ENCODE peak calls at places on chromosome 21, in six cellular contexts. One of them, this sample, is unnamed.

GRCh38 chr21:15151385-15152103 is 86.7 kb upstream of the NRIP1 start:
- DNase-seq in K562: no peak
- DNase-seq in GM23338: no peak
- DNase-seq in endothelial cell of umbilical vein: no peak
- DNase-seq in PC-3: no peak
- DNase-seq in HCT116: no peak
- DNase-seq in this sample: no peak

GRCh38 chr21:32917392-32918135 is 108.2 kb upstream of the OLIG2 start:
- DNase-seq in K562: no peak
- DNase-seq in GM23338: no peak
- DNase-seq in endothelial cell of umbilical vein: no peak
- DNase-seq in PC-3: no peak
- DNase-seq in HCT116: no peak
- DNase-seq in this sample: no peak

GRCh38 chr21:25717491-25718139 is 17.1 kb downstream of the ATP5PF start:
- DNase-seq in K562: peak
- DNase-seq in GM23338: peak
- DNase-seq in endothelial cell of umbilical vein: peak
- DNase-seq in PC-3: peak
- DNase-seq in HCT116: no peak
- DNase-seq in this sample: peak

GRCh38 chr21:42833439-42833815 is 45.9 kb downstream of the WDR4 start:
- DNase-seq in K562: peak
- DNase-seq in GM23338: peak
- DNase-seq in endothelial cell of umbilical vein: no peak
- DNase-seq in PC-3: peak
- DNase-seq in HCT116: peak
- DNase-seq in this sample: no peak

GRCh38 chr21:43191521-43191920 is 22.7 kb downstream of the CRYAA start:
- DNase-seq in K562: no peak
- DNase-seq in GM23338: no peak
- DNase-seq in endothelial cell of umbilical vein: no peak
- DNase-seq in PC-3: no peak
- DNase-seq in HCT116: no peak
- DNase-seq in this sample: no peak

GRCh38 chr21:14918542-14918941 is 146.3 kb downstream of the NRIP1 start:
- DNase-seq in K562: no peak
- DNase-seq in GM23338: no peak
- DNase-seq in endothelial cell of umbilical vein: no peak
- DNase-seq in PC-3: no peak
- DNase-seq in HCT116: no peak
- DNase-seq in this sample: no peak

GRCh38 chr21:30072496-30072895 is 94.1 kb downstream of the CLDN17 start:
- DNase-seq in K562: no peak
- DNase-seq in GM23338: peak
- DNase-seq in endothelial cell of umbilical vein: no peak
- DNase-seq in PC-3: peak
- DNase-seq in HCT116: no peak
- DNase-seq in this sample: no peak

GRCh38 chr21:41962425-41962966 is 8.7 kb upstream of the C2CD2 start:
- DNase-seq in K562: no peak
- DNase-seq in GM23338: no peak
- DNase-seq in endothelial cell of umbilical vein: no peak
- DNase-seq in PC-3: no peak
- DNase-seq in HCT116: no peak
- DNase-seq in this sample: no peak

GRCh38 chr21:33412832-33413519 is 9.8 kb downstream of the IFNGR2 start:
- DNase-seq in K562: no peak
- DNase-seq in GM23338: peak
- DNase-seq in endothelial cell of umbilical vein: no peak
- DNase-seq in PC-3: no peak
- DNase-seq in HCT116: no peak
- DNase-seq in this sample: no peak

GRCh38 chr21:41825881-41826280 is 53.3 kb downstream of the PRDM15 start:
- DNase-seq in K562: no peak
- DNase-seq in GM23338: no peak
- DNase-seq in endothelial cell of umbilical vein: no peak
- DNase-seq in PC-3: no peak
- DNase-seq in HCT116: no peak
- DNase-seq in this sample: no peak

GRCh38 chr21:41961282-41961701 is 7.5 kb upstream of the C2CD2 start:
- DNase-seq in K562: no peak
- DNase-seq in GM23338: no peak
- DNase-seq in endothelial cell of umbilical vein: peak
- DNase-seq in PC-3: peak
- DNase-seq in HCT116: no peak
- DNase-seq in this sample: peak

GRCh38 chr21:33278736-33279135 is 12.6 kb downstream of the IL10RB start:
- DNase-seq in K562: no peak
- DNase-seq in GM23338: no peak
- DNase-seq in endothelial cell of umbilical vein: no peak
- DNase-seq in PC-3: no peak
- DNase-seq in HCT116: no peak
- DNase-seq in this sample: peak

GRCh38 chr21:8992731-8993174 is 1528.6 kb upstream of the TPTE start:
- DNase-seq in K562: peak
- DNase-seq in GM23338: peak
- DNase-seq in endothelial cell of umbilical vein: peak
- DNase-seq in PC-3: peak
- DNase-seq in HCT116: no peak
- DNase-seq in this sample: peak

GRCh38 chr21:28826569-28826968 is 166.1 kb downstream of the LTN1 start:
- DNase-seq in K562: no peak
- DNase-seq in GM23338: no peak
- DNase-seq in endothelial cell of umbilical vein: no peak
- DNase-seq in PC-3: no peak
- DNase-seq in HCT116: no peak
- DNase-seq in this sample: no peak

DNA sequence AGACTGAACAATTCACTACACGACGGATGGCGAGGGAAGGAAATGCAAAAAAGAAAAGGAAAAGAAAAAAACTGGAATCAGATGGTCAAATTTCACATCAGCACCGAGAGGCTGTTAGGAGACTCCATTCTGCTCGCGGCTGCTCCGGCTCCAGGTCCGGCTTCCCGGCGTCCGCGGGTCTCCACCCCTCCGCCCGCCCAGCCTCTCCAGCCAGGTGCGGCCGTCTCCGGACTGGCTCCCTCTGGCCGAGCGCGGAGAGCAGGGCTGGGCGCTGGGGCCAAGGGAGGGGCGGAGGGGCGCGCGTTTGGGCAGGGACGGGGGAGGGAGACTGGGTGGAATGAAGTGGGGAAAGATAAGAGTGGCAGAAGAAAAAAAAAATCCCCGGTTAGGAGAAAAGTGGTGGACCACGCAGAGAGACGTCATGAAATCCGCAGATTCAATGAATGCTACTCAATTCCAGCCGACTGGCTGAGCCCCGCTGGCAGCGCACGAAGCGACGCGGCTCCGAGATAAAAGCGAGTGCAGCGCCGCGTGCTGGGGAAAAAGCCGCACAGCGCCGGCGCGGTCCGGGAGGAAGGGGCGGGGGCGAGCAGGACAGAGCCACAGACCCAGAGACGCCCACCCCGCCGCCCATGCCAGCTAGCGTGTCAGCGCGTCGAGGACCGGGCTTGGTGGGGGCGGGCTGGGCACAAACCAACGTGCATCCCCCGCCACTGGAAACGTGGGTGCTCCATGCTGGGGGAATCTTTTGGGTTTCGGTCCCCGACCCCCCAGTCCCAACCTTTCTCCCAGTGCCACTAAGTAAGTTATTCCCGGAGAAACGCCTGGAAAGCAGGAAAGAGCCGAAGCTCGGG is at the start of gene KCNJ6:
- DNase-seq in K562: peak
- DNase-seq in GM23338: peak
- DNase-seq in endothelial cell of umbilical vein: peak
- DNase-seq in PC-3: no peak
- DNase-seq in HCT116: no peak
- DNase-seq in this sample: peak
- TF ChIP-seq EZH2 in K562: no peak
- TF ChIP-seq EZH2 in GM23338: no peak
- TF ChIP-seq EZH2 in endothelial cell of umbilical vein: peak
- TF ChIP-seq EZH2 in PC-3: peak
- TF ChIP-seq EZH2 in HCT116: no peak
- TF ChIP-seq EZH2 in this sample: no peak

DNA sequence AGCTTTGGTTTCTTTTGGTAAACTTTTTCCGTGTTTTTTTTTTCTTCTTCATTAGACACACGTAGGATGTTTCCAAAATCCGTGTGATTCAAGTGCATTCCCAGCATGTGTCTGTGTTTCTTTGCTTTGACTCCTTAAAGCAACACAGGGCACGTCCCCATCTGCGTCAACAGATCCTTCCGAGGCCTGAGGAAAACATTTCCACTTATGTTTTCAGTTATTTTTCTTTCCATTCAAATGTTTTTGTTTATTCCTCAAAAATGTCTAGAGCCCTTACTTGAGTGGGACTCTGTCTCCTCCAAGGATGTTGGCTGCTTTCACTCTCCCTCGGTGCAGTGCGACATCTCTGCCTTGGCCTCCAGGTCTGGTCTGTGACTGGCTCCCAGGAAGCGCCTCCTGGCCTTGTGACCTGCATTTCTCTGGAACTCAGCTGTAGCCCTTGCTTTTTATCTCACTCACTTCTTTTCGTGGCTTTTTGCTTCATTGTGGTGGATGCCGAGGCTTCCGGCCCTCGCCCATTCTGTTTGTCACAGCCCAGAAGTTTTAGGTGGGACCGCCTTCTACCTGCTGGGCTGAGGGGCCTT is 31.3 kb upstream of the SLC19A1 start:
- DNase-seq in K562: no peak
- DNase-seq in GM23338: no peak
- DNase-seq in endothelial cell of umbilical vein: peak
- DNase-seq in PC-3: no peak
- DNase-seq in HCT116: no peak
- DNase-seq in this sample: no peak
- TF ChIP-seq EZH2 in K562: no peak
- TF ChIP-seq EZH2 in GM23338: no peak
- TF ChIP-seq EZH2 in endothelial cell of umbilical vein: no peak
- TF ChIP-seq EZH2 in PC-3: no peak
- TF ChIP-seq EZH2 in HCT116: no peak
- TF ChIP-seq EZH2 in this sample: no peak

DNA sequence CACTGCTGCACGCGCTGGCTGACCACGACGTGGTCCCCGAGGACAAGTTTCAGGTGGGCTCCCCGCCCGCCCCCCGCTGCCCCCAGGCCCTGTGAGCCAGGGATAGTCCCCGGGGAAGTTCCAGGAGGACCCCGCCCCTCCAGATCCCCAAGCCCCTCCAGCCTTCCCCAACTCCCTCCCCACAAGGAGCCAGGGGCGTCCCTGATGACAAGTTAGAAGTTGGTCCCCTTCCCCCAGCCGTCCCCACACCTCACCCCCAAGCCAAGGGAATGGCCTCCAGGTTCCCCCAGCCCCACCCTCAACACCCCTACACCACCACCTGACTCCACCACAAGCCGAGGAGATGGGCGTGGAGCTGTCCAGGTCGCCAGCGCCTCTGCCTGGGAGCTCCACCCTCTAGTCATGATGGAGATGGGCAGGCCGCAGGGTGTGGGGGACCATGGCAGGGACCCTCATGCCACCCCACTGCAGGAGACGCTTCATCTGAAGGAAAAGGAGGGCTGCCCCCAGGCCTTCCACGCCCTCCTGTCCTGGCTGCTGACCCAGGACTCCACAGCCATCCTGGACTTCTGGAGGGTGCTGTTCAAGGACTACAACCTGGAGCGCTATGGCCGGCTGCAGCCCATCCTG is 525 bp downstream of the AIRE start:
- DNase-seq in K562: no peak
- DNase-seq in GM23338: no peak
- DNase-seq in endothelial cell of umbilical vein: no peak
- DNase-seq in PC-3: no peak
- DNase-seq in HCT116: no peak
- DNase-seq in this sample: no peak
- TF ChIP-seq EZH2 in K562: no peak
- TF ChIP-seq EZH2 in GM23338: no peak
- TF ChIP-seq EZH2 in endothelial cell of umbilical vein: no peak
- TF ChIP-seq EZH2 in PC-3: no peak
- TF ChIP-seq EZH2 in HCT116: no peak
- TF ChIP-seq EZH2 in this sample: no peak

GRCh38 chr21:36553406-36553805 is 73.5 kb upstream of the CLDN14 start:
- DNase-seq in K562: no peak
- DNase-seq in GM23338: no peak
- DNase-seq in endothelial cell of umbilical vein: no peak
- DNase-seq in PC-3: no peak
- DNase-seq in HCT116: no peak
- DNase-seq in this sample: no peak

GRCh38 chr21:36552458-36552800 is 72.5 kb upstream of the CLDN14 start:
- DNase-seq in K562: no peak
- DNase-seq in GM23338: no peak
- DNase-seq in endothelial cell of umbilical vein: no peak
- DNase-seq in PC-3: no peak
- DNase-seq in HCT116: no peak
- DNase-seq in this sample: no peak

GRCh38 chr21:36555199-36555598 is 75.3 kb upstream of the CLDN14 start:
- DNase-seq in K562: no peak
- DNase-seq in GM23338: no peak
- DNase-seq in endothelial cell of umbilical vein: no peak
- DNase-seq in PC-3: no peak
- DNase-seq in HCT116: no peak
- DNase-seq in this sample: peak

GRCh38 chr21:36551731-36552457 is 72.0 kb upstream of the CLDN14 start:
- DNase-seq in K562: no peak
- DNase-seq in GM23338: no peak
- DNase-seq in endothelial cell of umbilical vein: no peak
- DNase-seq in PC-3: no peak
- DNase-seq in HCT116: no peak
- DNase-seq in this sample: peak

GRCh38 chr21:36554411-36555157 is 74.7 kb upstream of the CLDN14 start:
- DNase-seq in K562: no peak
- DNase-seq in GM23338: peak
- DNase-seq in endothelial cell of umbilical vein: no peak
- DNase-seq in PC-3: no peak
- DNase-seq in HCT116: no peak
- DNase-seq in this sample: no peak
- TF ChIP-seq EZH2 in K562: no peak
- TF ChIP-seq EZH2 in GM23338: no peak
- TF ChIP-seq EZH2 in endothelial cell of umbilical vein: no peak
- TF ChIP-seq EZH2 in PC-3: no peak
- TF ChIP-seq EZH2 in HCT116: no peak
- TF ChIP-seq EZH2 in this sample: no peak